ENCODE peak calls at places on chromosomes 12 and 14, in four cellular contexts. One of them, this sample, is unnamed.
A peak's percentile ranks its signal among the peaks of the same experiment; 100 is the strongest.

GRCh38 chr14:94476018-94476417 is at the start of gene SERPINA9:
- DNase-seq in aorta: no peak
- DNase-seq in esophagus squamous epithelium: no peak
- DNase-seq in astrocyte of the cerebellum: no peak
- DNase-seq in this sample: no peak

GRCh38 chr12:78711954-78712353 is 152.6 kb upstream of the SYT1 start:
- DNase-seq in aorta: no peak
- DNase-seq in astrocyte of the cerebellum: no peak
- DNase-seq in esophagus squamous epithelium: no peak
- DNase-seq in this sample: no peak

GRCh38 chr12:116037941-116038837 is 239.3 kb downstream of the MED13L start:
- DNase-seq in esophagus squamous epithelium: no peak
- DNase-seq in astrocyte of the cerebellum: no peak
- DNase-seq in aorta: no peak
- DNase-seq in this sample: peak; percentile 24

GRCh38 chr14:69606816-69607215 is 4.6 kb upstream of the SUSD6 start:
- DNase-seq in astrocyte of the cerebellum: no peak
- DNase-seq in esophagus squamous epithelium: no peak
- DNase-seq in aorta: no peak
- DNase-seq in this sample: no peak

GRCh38 chr12:22313276-22313995 is 21.1 kb downstream of the ST8SIA1 start:
- DNase-seq in esophagus squamous epithelium: no peak
- DNase-seq in aorta: no peak
- DNase-seq in astrocyte of the cerebellum: no peak
- DNase-seq in this sample: no peak

GRCh38 chr12:121754836-121755235 is 38.7 kb downstream of the RHOF start:
- DNase-seq in astrocyte of the cerebellum: no peak
- DNase-seq in aorta: no peak
- DNase-seq in esophagus squamous epithelium: no peak
- DNase-seq in this sample: no peak

GRCh38 chr14:89432226-89432625 is 15.2 kb upstream of the FOXN3 start:
- DNase-seq in esophagus squamous epithelium: no peak
- DNase-seq in aorta: no peak
- DNase-seq in astrocyte of the cerebellum: no peak
- DNase-seq in this sample: no peak

GRCh38 chr14:89425931-89426330 is 8.9 kb upstream of the FOXN3 start:
- DNase-seq in aorta: no peak
- DNase-seq in astrocyte of the cerebellum: peak; percentile 97
- DNase-seq in esophagus squamous epithelium: no peak
- DNase-seq in this sample: peak; percentile 96

GRCh38 chr12:130747867-130748740 is 32.0 kb upstream of the RIMBP2 start:
- DNase-seq in astrocyte of the cerebellum: peak; percentile 27
- DNase-seq in esophagus squamous epithelium: no peak
- DNase-seq in aorta: peak; percentile 93
- DNase-seq in this sample: peak; percentile 43

GRCh38 chr12:49482095-49483051 is 56.5 kb upstream of the KCNH3 start:
- DNase-seq in aorta: no peak
- DNase-seq in astrocyte of the cerebellum: no peak
- DNase-seq in esophagus squamous epithelium: no peak
- DNase-seq in this sample: no peak

GRCh38 chr12:56160160-56160763 is 2.1 kb downstream of the MYL6 start:
- DNase-seq in aorta: no peak
- DNase-seq in esophagus squamous epithelium: no peak
- DNase-seq in astrocyte of the cerebellum: no peak
- DNase-seq in this sample: no peak

DNA sequence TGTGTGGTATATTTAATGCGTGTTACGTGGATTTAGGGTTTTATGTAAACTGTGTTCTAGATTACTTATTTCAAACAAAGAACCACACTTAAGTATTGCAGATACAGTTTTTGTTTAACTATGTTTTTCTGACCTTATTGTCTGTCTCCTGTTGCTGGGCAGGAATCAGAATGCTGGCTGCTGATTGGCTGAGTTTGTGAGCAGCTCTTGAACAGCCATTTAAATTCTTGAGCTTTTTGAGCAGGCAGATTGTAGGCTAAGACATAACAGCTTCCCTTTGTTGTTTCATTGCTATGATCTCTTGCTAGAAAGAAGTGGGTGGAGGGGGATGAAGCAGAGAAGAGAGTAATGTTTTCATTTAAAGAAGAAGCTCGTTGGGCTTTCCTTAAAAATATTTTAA is 52.2 kb downstream of the ATF7IP start:
- DNase-seq in astrocyte of the cerebellum: peak; percentile 83
- DNase-seq in esophagus squamous epithelium: no peak
- DNase-seq in aorta: peak; percentile 78
- DNase-seq in this sample: peak; percentile 75
- H3K4me3 ChIP-seq in astrocyte of the cerebellum: no peak overlapping the region
- H3K4me3 ChIP-seq in esophagus squamous epithelium: no peak overlapping the region
- H3K4me3 ChIP-seq in aorta: no peak overlapping the region
- H3K4me3 ChIP-seq in this sample: no peak overlapping the region

DNA sequence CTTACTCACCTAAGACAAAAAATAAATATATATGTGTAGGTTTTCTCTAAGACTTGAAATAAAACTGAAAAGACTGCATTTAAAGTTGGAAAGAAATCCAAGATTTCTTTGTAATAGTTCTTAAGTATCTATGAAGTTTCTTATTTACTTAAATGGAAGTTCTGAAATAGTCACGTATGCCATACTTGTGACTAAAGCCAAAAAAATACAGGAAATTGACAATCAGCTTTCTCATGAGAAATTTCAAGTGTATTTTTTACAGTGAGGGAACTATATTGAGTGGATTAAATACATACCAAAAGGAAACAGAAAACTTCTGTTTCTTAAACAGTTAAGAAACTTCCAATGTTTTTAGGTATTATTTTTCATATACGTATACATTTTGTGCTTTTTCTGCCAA is 188.1 kb downstream of the DPY19L2 start:
- DNase-seq in aorta: no peak
- DNase-seq in esophagus squamous epithelium: no peak
- DNase-seq in astrocyte of the cerebellum: no peak
- DNase-seq in this sample: no peak
- H3K4me3 ChIP-seq in aorta: no peak overlapping the region
- H3K4me3 ChIP-seq in esophagus squamous epithelium: no peak overlapping the region
- H3K4me3 ChIP-seq in astrocyte of the cerebellum: no peak overlapping the region
- H3K4me3 ChIP-seq in this sample: no peak overlapping the region

GRCh38 chr12:81078469-81079196 is 754 bp downstream of the ACSS3 start:
- DNase-seq in astrocyte of the cerebellum: peak; percentile 23
- DNase-seq in esophagus squamous epithelium: no peak
- DNase-seq in aorta: no peak
- DNase-seq in this sample: peak; percentile 6
- H3K4me3 ChIP-seq in astrocyte of the cerebellum: peak overlapping the region; percentile 51
- H3K4me3 ChIP-seq in esophagus squamous epithelium: peak overlapping the region; percentile 40
- H3K4me3 ChIP-seq in aorta: peak overlapping the region; percentile 71
- H3K4me3 ChIP-seq in this sample: peak overlapping the region; percentile 43

GRCh38 chr12:51152953-51153352 is 20.0 kb downstream of the TFCP2 start:
- DNase-seq in esophagus squamous epithelium: no peak
- DNase-seq in astrocyte of the cerebellum: no peak
- DNase-seq in aorta: no peak
- DNase-seq in this sample: no peak

GRCh38 chr12:51150777-51151176 is 22.2 kb downstream of the TFCP2 start:
- DNase-seq in esophagus squamous epithelium: no peak
- DNase-seq in aorta: no peak
- DNase-seq in astrocyte of the cerebellum: no peak
- DNase-seq in this sample: no peak

GRCh38 chr12:51160814-51161459 is 12.0 kb downstream of the TFCP2 start:
- DNase-seq in aorta: no peak
- DNase-seq in esophagus squamous epithelium: no peak
- DNase-seq in astrocyte of the cerebellum: no peak
- DNase-seq in this sample: no peak

GRCh38 chr12:51162217-51162616 is 10.7 kb downstream of the TFCP2 start:
- DNase-seq in esophagus squamous epithelium: no peak
- DNase-seq in aorta: no peak
- DNase-seq in astrocyte of the cerebellum: no peak
- DNase-seq in this sample: no peak

GRCh38 chr12:51156366-51156765 is 16.6 kb downstream of the TFCP2 start:
- DNase-seq in esophagus squamous epithelium: no peak
- DNase-seq in astrocyte of the cerebellum: no peak
- DNase-seq in aorta: no peak
- DNase-seq in this sample: no peak
- H3K4me3 ChIP-seq in esophagus squamous epithelium: no peak overlapping the region
- H3K4me3 ChIP-seq in astrocyte of the cerebellum: no peak overlapping the region
- H3K4me3 ChIP-seq in aorta: no peak overlapping the region
- H3K4me3 ChIP-seq in this sample: no peak overlapping the region

GRCh38 chr12:65894127-65894526 is 69.8 kb downstream of the HMGA2 start:
- DNase-seq in astrocyte of the cerebellum: no peak
- DNase-seq in aorta: no peak
- DNase-seq in esophagus squamous epithelium: no peak
- DNase-seq in this sample: no peak

GRCh38 chr12:65896743-65897142 is 72.5 kb downstream of the HMGA2 start:
- DNase-seq in esophagus squamous epithelium: no peak
- DNase-seq in astrocyte of the cerebellum: no peak
- DNase-seq in aorta: no peak
- DNase-seq in this sample: no peak

GRCh38 chr12:65895031-65895430 is 70.7 kb downstream of the HMGA2 start:
- DNase-seq in aorta: no peak
- DNase-seq in esophagus squamous epithelium: no peak
- DNase-seq in astrocyte of the cerebellum: no peak
- DNase-seq in this sample: no peak

GRCh38 chr12:65894624-65895023 is 70.3 kb downstream of the HMGA2 start:
- DNase-seq in esophagus squamous epithelium: no peak
- DNase-seq in aorta: no peak
- DNase-seq in astrocyte of the cerebellum: no peak
- DNase-seq in this sample: no peak

GRCh38 chr12:65895759-65896656 is 71.7 kb downstream of the HMGA2 start:
- DNase-seq in astrocyte of the cerebellum: no peak
- DNase-seq in esophagus squamous epithelium: no peak
- DNase-seq in aorta: no peak
- DNase-seq in this sample: no peak
- H3K4me3 ChIP-seq in astrocyte of the cerebellum: no peak overlapping the region
- H3K4me3 ChIP-seq in esophagus squamous epithelium: no peak overlapping the region
- H3K4me3 ChIP-seq in aorta: no peak overlapping the region
- H3K4me3 ChIP-seq in this sample: no peak overlapping the region

DNA sequence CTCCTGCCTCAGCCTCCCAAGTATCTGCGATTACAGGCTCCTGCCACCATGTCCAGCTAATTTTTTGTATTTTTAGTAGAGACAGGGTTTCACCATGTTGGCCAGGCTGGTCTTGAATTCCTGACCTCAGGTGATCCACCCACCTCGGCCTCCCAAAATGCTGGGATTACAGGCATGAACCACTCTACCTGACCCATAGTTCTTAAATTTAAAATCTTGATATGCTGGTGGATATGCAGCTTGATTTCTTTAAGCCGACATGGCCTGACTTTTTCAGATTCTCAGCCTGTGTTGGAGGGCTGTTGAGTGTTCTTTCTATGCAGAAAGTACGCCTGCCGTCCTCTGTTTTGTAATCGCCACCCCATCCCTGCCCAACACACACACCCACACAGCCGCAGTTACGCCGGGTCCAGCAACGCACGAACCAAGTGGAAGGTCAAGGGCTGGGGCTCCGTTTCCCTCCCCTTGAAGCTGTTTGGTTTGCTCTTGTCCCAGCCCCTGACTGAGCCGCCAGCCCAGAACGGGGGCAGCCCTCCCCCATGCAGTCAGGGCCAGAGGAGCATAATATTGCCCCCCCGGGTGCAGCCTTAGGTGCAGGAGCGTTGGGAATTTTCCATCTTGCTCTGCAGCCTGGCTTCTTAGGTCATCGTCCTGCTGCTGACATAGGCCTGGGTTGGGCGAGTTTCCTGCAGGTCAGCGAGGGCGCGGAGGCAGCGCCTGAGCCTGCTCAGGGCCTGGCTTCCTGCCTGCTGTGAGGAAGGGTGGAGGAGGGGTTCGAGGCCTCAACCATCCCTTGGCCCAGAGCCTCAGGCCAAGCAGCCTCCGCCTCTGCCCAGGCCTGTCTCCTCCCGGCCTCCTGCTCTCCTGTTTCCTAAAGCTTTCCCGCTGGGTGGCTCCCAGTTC is 44.2 kb downstream of the PSMA6 start:
- DNase-seq in esophagus squamous epithelium: peak; percentile 56
- DNase-seq in aorta: peak; percentile 94
- DNase-seq in astrocyte of the cerebellum: no peak
- DNase-seq in this sample: no peak
- H3K4me3 ChIP-seq in esophagus squamous epithelium: peak overlapping the region; percentile 6
- H3K4me3 ChIP-seq in aorta: no peak overlapping the region
- H3K4me3 ChIP-seq in astrocyte of the cerebellum: no peak overlapping the region
- H3K4me3 ChIP-seq in this sample: no peak overlapping the region

GRCh38 chr14:104650057-104650980 is 39.1 kb upstream of the INF2 start:
- DNase-seq in astrocyte of the cerebellum: peak; percentile 11
- DNase-seq in aorta: peak; percentile 90
- DNase-seq in esophagus squamous epithelium: no peak
- DNase-seq in this sample: no peak
- H3K4me3 ChIP-seq in astrocyte of the cerebellum: peak overlapping the region; percentile 48
- H3K4me3 ChIP-seq in aorta: no peak overlapping the region
- H3K4me3 ChIP-seq in esophagus squamous epithelium: peak overlapping the region; percentile 16
- H3K4me3 ChIP-seq in this sample: peak overlapping the region; percentile 38

DNA sequence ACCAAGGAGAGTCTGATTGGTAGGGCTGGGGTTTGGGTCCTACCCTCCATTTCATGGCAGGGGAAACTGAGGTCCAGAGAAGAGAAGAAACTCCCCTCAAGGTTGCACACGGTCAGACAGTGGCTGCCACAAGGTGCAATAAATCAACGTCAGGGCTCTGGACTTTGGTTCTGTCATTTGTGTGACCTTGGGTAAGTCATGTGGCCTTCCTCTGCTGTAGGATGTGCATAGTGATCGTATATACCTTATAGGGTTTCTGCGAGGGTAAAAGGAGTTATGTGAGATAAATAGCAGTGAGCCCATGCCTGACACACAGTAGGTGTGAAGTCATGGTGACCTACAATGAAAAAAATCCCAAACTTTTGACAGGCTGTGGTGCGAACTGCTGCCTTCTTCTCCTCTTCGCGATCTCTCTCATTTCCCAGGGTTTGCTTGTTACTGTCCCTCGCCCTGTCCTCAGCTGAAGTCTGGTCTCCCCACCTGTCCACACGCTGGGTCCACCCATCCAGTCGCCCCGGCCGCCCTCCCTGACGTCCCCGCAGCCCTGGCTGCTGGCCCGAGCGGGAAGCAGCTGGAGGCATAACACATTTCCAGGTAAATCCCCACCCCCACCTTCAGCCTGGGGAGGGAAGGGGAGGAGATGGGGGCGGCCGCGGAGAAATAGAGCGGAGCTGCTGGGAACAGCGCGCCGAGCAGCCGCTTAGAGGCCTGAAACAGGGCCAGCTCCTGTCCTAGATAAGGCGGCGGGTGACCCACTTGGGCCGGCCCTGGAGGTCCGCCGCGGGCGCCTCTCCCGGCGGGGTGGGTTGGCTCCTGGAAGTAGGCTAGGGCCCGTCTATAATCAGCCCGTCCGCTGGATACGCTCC is 1.8 kb upstream of the FAM222A start:
- DNase-seq in astrocyte of the cerebellum: no peak
- DNase-seq in aorta: peak; percentile 77
- DNase-seq in esophagus squamous epithelium: no peak
- DNase-seq in this sample: no peak
- H3K4me3 ChIP-seq in astrocyte of the cerebellum: no peak overlapping the region
- H3K4me3 ChIP-seq in aorta: no peak overlapping the region
- H3K4me3 ChIP-seq in esophagus squamous epithelium: no peak overlapping the region
- H3K4me3 ChIP-seq in this sample: no peak overlapping the region